ENCODE peak calls at places on chromosomes 7 and 10, in eight cellular contexts. H is upper lobe of right lung, B is adrenal gland, D is left ventricle myocardium inferior, M is H9, S is bronchial epithelial cell, P is Caco-2, O is WERI-Rb-1. X is an unnamed sample.
A peak's percentile ranks its signal among the peaks of the same experiment; 100 is the strongest.

GRCh38 chr10:94524146-94524545 is 21.4 kb upstream of the HELLS start:
- DNase-seq in S (no peak), M (no peak), B (no peak), D (no peak), H (no peak), O (no peak), P (no peak), X (peak; percentile 11)

GRCh38 chr7:2607122-2607912 is 24.5 kb upstream of the TTYH3 start:
- DNase-seq in D (peak; percentile 83), B (peak; percentile 82), H (no peak), M (no peak), O (peak; percentile 82), S (no peak), P (no peak), X (no peak)

GRCh38 chr10:75709830-75710229 is 278.4 kb downstream of the LRMDA start:
- DNase-seq in M (no peak), D (no peak), O (no peak), H (no peak), B (no peak), S (no peak), P (no peak), X (no peak)

GRCh38 chr10:103820101-103821062 is 35.0 kb downstream of the SH3PXD2A start:
- DNase-seq in M (no peak), S (no peak), O (no peak), B (no peak), H (peak; percentile 73), D (peak; percentile 88), P (no peak), X (no peak)

GRCh38 chr10:104809288-104810090 is 168.4 kb downstream of the SORCS3 start:
- DNase-seq in D (no peak), S (peak; percentile 66), M (peak; percentile 72), B (no peak), P (no peak), O (peak; percentile 8), H (no peak), X (peak; percentile 34)

GRCh38 chr10:34254596-34254995 is 560.5 kb downstream of the PARD3 start:
- DNase-seq in H (no peak), D (no peak), M (no peak), S (peak; percentile 94), O (no peak), P (no peak), B (no peak), X (peak; percentile 95)

GRCh38 chr10:131946321-131946751 is 35.4 kb downstream of the BNIP3 start:
- DNase-seq in P (no peak), O (no peak), S (peak; percentile 83), H (peak; percentile 47), D (no peak), M (no peak), B (peak; percentile 79), X (peak; percentile 68)

GRCh38 chr10:7734821-7735220 is 31.7 kb downstream of the ITIH2 start:
- DNase-seq in O (no peak), P (no peak), M (peak; percentile 42), S (no peak), D (no peak), B (no peak), H (no peak), X (no peak)

GRCh38 chr7:50369408-50370026 is 65.0 kb downstream of the IKZF1 start:
- DNase-seq in D (no peak), B (no peak), H (no peak), M (peak; percentile 50), P (peak; percentile 40), O (peak; percentile 47), S (peak; percentile 34), X (no peak)

GRCh38 chr10:126384269-126384873 is 3.9 kb downstream of the ADAM12 start:
- DNase-seq in P (no peak), D (no peak), H (no peak), B (no peak), S (peak; percentile 80), M (no peak), O (no peak), X (peak; percentile 84)

GRCh38 chr7:143505845-143506244 is 28.2 kb downstream of the TAS2R41 start:
- DNase-seq in O (no peak), H (no peak), D (no peak), M (no peak), B (no peak), P (no peak), S (peak; percentile 27), X (no peak)

GRCh38 chr7:112067609-112068540 is 138.3 kb downstream of the DOCK4 start:
- DNase-seq in D (no peak), H (no peak), M (no peak), O (no peak), B (no peak), P (no peak), S (peak; percentile 33), X (peak; percentile 78)

GRCh38 chr10:33271969-33272583 is 62.4 kb downstream of the NRP1 start:
- DNase-seq in O (no peak), D (no peak), B (no peak), S (no peak), P (no peak), M (no peak), H (no peak), X (no peak)

GRCh38 chr10:17457083-17457482 is 2.7 kb upstream of the ST8SIA6 start:
- DNase-seq in H (no peak), D (no peak), S (no peak), B (no peak), M (no peak), O (no peak), P (no peak), X (no peak)
- TF ChIP-seq CTCF in H (no peak), D (no peak), S (no peak), B (no peak), M (no peak), O (no peak), P (no peak), X (no peak)

GRCh38 chr7:151410405-151411390 is 860 bp upstream of the WDR86 start:
- DNase-seq in S (no peak), D (no peak), P (peak; percentile 29), O (peak; percentile 66), B (no peak), M (peak; percentile 68), H (peak; percentile 64), X (no peak)

GRCh38 chr7:151406886-151407583 is 2.8 kb downstream of the WDR86 start:
- DNase-seq in D (no peak), S (no peak), M (no peak), H (no peak), O (no peak), B (no peak), P (no peak), X (no peak)

GRCh38 chr7:151408498-151408838 is 1.4 kb downstream of the WDR86 start:
- DNase-seq in M (no peak), S (no peak), O (no peak), P (no peak), H (peak; percentile 61), B (no peak), D (no peak), X (no peak)

GRCh38 chr7:151409555-151410404 is at the start of gene WDR86:
- DNase-seq in O (peak; percentile 33), S (no peak), P (no peak), M (peak; percentile 58), H (peak; percentile 64), D (no peak), B (no peak), X (no peak)

DNA sequence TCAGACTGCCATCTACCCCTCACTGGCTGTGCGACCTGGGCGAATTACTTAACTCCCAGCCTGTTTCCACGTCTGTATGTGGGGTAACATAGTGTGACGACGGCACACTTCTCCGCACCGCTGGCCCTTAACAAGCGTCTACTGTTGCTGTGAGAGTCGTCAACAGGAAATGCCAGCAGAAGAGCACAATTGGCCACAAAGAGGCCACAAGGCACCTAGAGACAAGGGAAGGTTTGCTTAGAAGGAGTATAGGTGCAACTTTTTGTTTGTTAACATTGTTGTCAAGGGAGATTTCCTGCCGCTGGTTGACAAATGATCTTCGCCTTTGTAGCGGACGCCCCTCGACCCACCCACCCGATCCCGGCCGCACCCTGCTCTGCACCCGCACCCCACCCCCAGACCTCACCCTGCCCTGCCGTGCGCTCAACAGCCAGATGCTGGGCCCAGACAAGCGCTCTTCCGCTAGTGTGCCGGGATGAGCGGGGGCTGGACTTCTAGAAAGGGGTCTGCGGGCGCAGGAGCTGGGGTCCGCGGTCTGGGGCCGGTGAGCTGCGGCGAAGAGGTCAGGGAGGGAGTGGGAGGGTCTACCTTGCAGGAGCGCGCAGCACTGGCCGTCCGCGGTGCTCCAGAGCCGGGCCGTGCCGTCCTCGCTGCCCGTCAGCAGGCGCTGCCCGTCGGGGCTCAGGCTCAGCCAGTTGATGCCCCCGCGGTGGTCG is 841 bp downstream of the WDR86 start:
- DNase-seq in P (no peak), O (no peak), D (no peak), M (peak; percentile 60), S (peak; percentile 20), B (no peak), H (peak; percentile 63), X (no peak)
- H3K27me3 ChIP-seq in P (no peaks in the 10 kb centered on the region), O (peaks cover 12% of the 10 kb centered on the region), D (peaks cover 88% of the 10 kb centered on the region), M (no peaks in the 10 kb centered on the region), S (peaks cover 32% of the 10 kb centered on the region), B (peaks cover 37% of the 10 kb centered on the region), H (peaks cover 26% of the 10 kb centered on the region), X (peaks cover 84% of the 10 kb centered on the region)

DNA sequence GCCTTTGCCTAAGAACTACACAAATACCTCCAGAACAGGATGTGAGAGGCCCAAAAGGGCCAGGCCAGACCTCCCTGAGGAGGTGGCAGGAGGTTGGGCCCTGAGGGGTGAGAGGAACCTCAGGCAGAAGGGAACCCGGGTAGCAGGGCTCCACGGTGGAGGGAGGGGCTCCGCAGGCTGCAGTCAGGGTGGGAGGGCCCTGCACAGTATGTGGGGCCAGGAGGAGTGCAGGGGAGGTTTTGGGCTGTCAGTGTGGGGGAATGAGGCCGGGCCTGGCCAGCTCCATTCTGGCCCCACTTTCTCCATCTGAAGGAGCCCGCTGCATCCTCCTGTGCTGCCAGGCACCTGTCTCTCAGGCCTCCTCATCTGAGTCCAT is 25.9 kb downstream of the DNAJB12 start:
- DNase-seq in O (no peak), S (no peak), D (no peak), M (no peak), B (no peak), P (no peak), H (no peak), X (no peak)
- TF ChIP-seq CTCF in O (no peak), S (no peak), D (no peak), M (no peak), B (no peak), P (no peak), H (no peak), X (no peak)

GRCh38 chr7:27205325-27206280 is 5.7 kb upstream of the HOXA13 start:
- DNase-seq in P (no peak), B (no peak), M (no peak), S (no peak), H (peak; percentile 48), D (no peak), O (no peak), X (no peak)
- H3K27me3 ChIP-seq in P (no peaks in the 10 kb centered on the region), B (peaks cover 82% of the 10 kb centered on the region), M (peaks cover 100% of the 10 kb centered on the region), S (peaks cover 71% of the 10 kb centered on the region), H (peaks cover 99% of the 10 kb centered on the region), D (peaks cover 100% of the 10 kb centered on the region), O (peaks cover 97% of the 10 kb centered on the region), X (peaks cover 100% of the 10 kb centered on the region)

DNA sequence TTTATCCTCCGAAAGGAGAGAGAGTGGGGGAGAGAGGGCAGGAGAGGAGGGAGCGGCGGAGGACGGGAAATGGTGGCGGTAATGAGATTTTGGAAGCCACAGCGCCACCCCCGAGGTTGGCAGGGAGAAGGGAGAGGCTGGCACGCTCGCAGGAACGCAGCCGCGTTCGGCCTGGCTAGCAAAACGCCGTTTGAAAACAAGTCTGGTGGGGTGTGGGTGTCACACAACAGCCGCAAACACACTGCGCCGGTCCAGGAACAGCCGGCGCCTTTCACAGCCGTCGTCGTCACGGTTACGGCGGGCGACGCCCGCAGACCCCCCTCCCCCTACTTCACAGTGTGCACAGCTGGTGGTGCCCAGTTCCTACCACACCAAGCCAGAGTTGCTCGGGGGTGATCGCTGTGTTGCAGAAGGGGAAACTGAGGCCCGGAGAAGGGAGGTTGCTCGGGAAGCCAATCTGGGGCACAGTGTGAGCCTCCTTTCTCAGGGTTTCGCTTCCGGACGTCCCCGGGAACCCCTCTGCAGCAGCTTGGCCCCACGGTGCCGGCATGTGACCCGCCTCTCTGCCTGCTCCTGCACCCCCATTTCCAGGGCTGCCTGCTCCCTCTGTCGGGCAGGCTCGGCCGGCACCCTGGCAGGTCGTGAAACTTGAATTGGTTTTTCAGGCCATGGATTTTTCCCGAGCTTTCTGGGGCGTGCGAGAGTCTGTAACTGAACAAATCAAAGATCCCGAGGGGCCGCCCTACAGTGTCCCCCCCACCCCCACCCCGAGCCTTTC is 57.8 kb downstream of the UNCX start:
- DNase-seq in H (no peak), S (peak; percentile 5), M (peak; percentile 54), D (no peak), P (no peak), B (no peak), O (no peak), X (no peak)
- TF ChIP-seq CTCF in H (no peak), S (peak; percentile 20), M (no peak), D (no peak), P (no peak), B (no peak), O (no peak), X (peak; percentile 26)

X was measured in foreskin keratinocyte.